ENCODE peak calls at places on chromosome 22, in nine cellular contexts. A, O, G, Z, R, E, S, T and L are unnamed samples.
A peak's percentile ranks its signal among the peaks of the same experiment; 100 is the strongest.

GRCh38 chr22:22867996-22868715 is 19.5 kb upstream of the IGLL5 start:
- DNase-seq in A (peak; percentile 68), O (peak; percentile 29), G (no peak), Z (no peak), R (no peak), E (no peak), S (no peak), T (no peak), L (no peak)

GRCh38 chr22:41237707-41238569 is 2.8 kb downstream of the CHADL start:
- DNase-seq in A (peak; percentile 95), O (peak; percentile 96), G (peak; percentile 80), Z (peak; percentile 86), R (peak; percentile 86), E (peak; percentile 61), S (peak; percentile 40), T (peak; percentile 13), L (peak; percentile 91)

GRCh38 chr22:49021097-49021925 is 806.4 kb downstream of the BRD1 start:
- DNase-seq in A (no peak), O (peak; percentile 24), G (no peak), Z (no peak), R (no peak), E (peak; percentile 13), S (no peak), T (no peak), L (peak; percentile 43)

GRCh38 chr22:23110922-23111527 is 30.8 kb downstream of the RSPH14 start:
- DNase-seq in A (no peak), O (no peak), G (no peak), Z (no peak), R (peak; percentile 24), E (no peak), S (peak; percentile 5), T (no peak), L (no peak)

GRCh38 chr22:25210831-25211230 is 8.6 kb upstream of the CRYBB2 start:
- DNase-seq in A (no peak), O (no peak), G (no peak), Z (no peak), R (no peak), E (no peak), S (no peak), T (no peak), L (no peak)

GRCh38 chr22:22418163-22418549 is 90.4 kb downstream of the ZNF280B start:
- DNase-seq in A (no peak), O (no peak), G (no peak), Z (no peak), R (no peak), E (no peak), S (no peak), T (no peak), L (no peak)

GRCh38 chr22:49510718-49511117 is 317.0 kb downstream of the BRD1 start:
- DNase-seq in A (no peak), O (no peak), G (no peak), Z (no peak), R (no peak), E (no peak), S (no peak), T (no peak), L (no peak)

GRCh38 chr22:31120642-31121041 is 2.1 kb upstream of the INPP5J start:
- DNase-seq in A (no peak), O (peak; percentile 51), G (no peak), Z (no peak), R (no peak), E (no peak), S (no peak), T (no peak), L (no peak)

GRCh38 chr22:35804421-35804820 is 86.7 kb downstream of the APOL5 start:
- DNase-seq in A (no peak), O (no peak), G (no peak), Z (no peak), R (no peak), E (no peak), S (no peak), T (no peak), L (no peak)

GRCh38 chr22:17891427-17892167 is 117.3 kb upstream of the BID start:
- DNase-seq in A (no peak), O (peak; percentile 82), G (peak; percentile 64), Z (peak; percentile 56), R (peak; percentile 34), E (peak; percentile 62), S (no peak), T (no peak), L (no peak)

GRCh38 chr22:32723632-32724031 is 77.9 kb upstream of the TIMP3 start:
- DNase-seq in A (peak; percentile 51), O (no peak), G (no peak), Z (no peak), R (no peak), E (no peak), S (peak; percentile 97), T (peak; percentile 96), L (peak; percentile 94)

GRCh38 chr22:21962655-21962949 is 10.0 kb upstream of the PPM1F start:
- DNase-seq in A (no peak), O (no peak), G (no peak), Z (no peak), R (no peak), E (no peak), S (no peak), T (no peak), L (no peak)

GRCh38 chr22:50577987-50578775 is at the start of gene CPT1B:
- DNase-seq in A (no peak), O (no peak), G (no peak), Z (no peak), R (no peak), E (no peak), S (no peak), T (peak; percentile 26), L (no peak)

GRCh38 chr22:29798318-29798717 is 31.1 kb downstream of the UQCR10 start:
- DNase-seq in A (no peak), O (no peak), G (no peak), Z (no peak), R (no peak), E (no peak), S (no peak), T (no peak), L (no peak)
- H3K4me3 ChIP-seq in A (no peak overlapping the region), O (no peak overlapping the region), G (no peak overlapping the region), Z (no peak overlapping the region), R (no peak overlapping the region), E (no peak overlapping the region), S (no peak overlapping the region), T (no peak overlapping the region), L (no peak overlapping the region)

GRCh38 chr22:45976351-45977002 is 485 bp downstream of the WNT7B start:
- DNase-seq in A (no peak), O (no peak), G (no peak), Z (peak; percentile 44), R (no peak), E (peak; percentile 62), S (no peak), T (no peak), L (no peak)

GRCh38 chr22:45978275-45978713 is 1.3 kb upstream of the WNT7B start:
- DNase-seq in A (no peak), O (no peak), G (no peak), Z (no peak), R (no peak), E (no peak), S (no peak), T (no peak), L (no peak)

GRCh38 chr22:45977551-45978274 is 751 bp upstream of the WNT7B start:
- DNase-seq in A (no peak), O (peak; percentile 80), G (peak; percentile 72), Z (peak; percentile 77), R (peak; percentile 40), E (peak; percentile 64), S (no peak), T (peak; percentile 22), L (no peak)

GRCh38 chr22:45975266-45976161 is 1.4 kb downstream of the WNT7B start:
- DNase-seq in A (no peak), O (peak; percentile 67), G (no peak), Z (peak; percentile 60), R (peak; percentile 40), E (peak; percentile 45), S (no peak), T (no peak), L (no peak)

GRCh38 chr22:45977003-45977395 is at the start of gene WNT7B:
- DNase-seq in A (no peak), O (peak; percentile 74), G (no peak), Z (peak; percentile 72), R (peak; percentile 36), E (peak; percentile 53), S (no peak), T (no peak), L (no peak)
- H3K9ac ChIP-seq in A (no peak within 1 kb of the TSS), O (no peak within 1 kb of the TSS), G (no peak within 1 kb of the TSS), Z (no peak within 1 kb of the TSS), R (no peak within 1 kb of the TSS), E (no peak within 1 kb of the TSS), S (no peak within 1 kb of the TSS), T (no peak within 1 kb of the TSS), L (no peak within 1 kb of the TSS)

GRCh38 chr22:47299879-47300697 is 537.6 kb downstream of the TBC1D22A start:
- DNase-seq in A (no peak), O (no peak), G (no peak), Z (no peak), R (no peak), E (peak; percentile 8), S (no peak), T (no peak), L (no peak)

GRCh38 chr22:47297261-47298016 is 535.0 kb downstream of the TBC1D22A start:
- DNase-seq in A (no peak), O (no peak), G (no peak), Z (no peak), R (no peak), E (peak; percentile 6), S (no peak), T (no peak), L (no peak)

GRCh38 chr22:47300698-47301405 is 538.4 kb downstream of the TBC1D22A start:
- DNase-seq in A (no peak), O (no peak), G (no peak), Z (no peak), R (no peak), E (peak; percentile 3), S (no peak), T (no peak), L (no peak)

GRCh38 chr22:47298017-47298820 is 535.8 kb downstream of the TBC1D22A start:
- DNase-seq in A (no peak), O (no peak), G (no peak), Z (no peak), R (no peak), E (peak; percentile 5), S (no peak), T (no peak), L (no peak)

GRCh38 chr22:47299211-47299878 is 536.9 kb downstream of the TBC1D22A start:
- DNase-seq in A (no peak), O (no peak), G (no peak), Z (no peak), R (no peak), E (peak; percentile 13), S (no peak), T (no peak), L (no peak)
- H3K4me3 ChIP-seq in A (no peak overlapping the region), O (no peak overlapping the region), G (no peak overlapping the region), Z (no peak overlapping the region), R (no peak overlapping the region), E (no peak overlapping the region), S (no peak overlapping the region), T (no peak overlapping the region), L (no peak overlapping the region)

DNA sequence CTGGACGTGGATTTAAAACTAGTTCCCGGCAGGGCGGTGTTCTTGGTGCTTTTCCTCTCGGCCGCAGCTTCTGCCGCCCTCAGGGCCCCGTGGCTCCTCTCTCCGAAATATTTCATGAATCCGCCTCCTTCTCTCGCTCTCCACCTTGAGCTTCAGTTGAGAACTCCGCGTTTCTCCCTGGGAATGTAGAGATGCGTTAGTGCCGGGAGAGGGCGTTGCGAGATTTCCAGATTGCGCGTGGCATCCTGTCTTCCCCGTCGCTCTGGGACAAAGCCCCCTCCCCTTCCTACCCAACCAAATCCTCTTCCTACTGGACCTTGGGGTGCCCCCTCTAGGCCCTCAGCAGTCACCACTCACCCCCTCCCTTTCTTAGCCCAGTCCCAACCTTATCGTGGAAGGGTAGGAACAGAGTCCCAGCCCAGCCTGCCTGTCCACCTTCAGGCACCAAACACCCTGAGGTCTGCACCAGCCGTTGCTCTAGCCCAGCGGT is 15.5 kb upstream of the RAC2 start:
- DNase-seq in A (no peak), O (peak; percentile 82), G (peak; percentile 67), Z (peak; percentile 72), R (peak; percentile 85), E (peak; percentile 58), S (peak; percentile 61), T (peak; percentile 61), L (no peak)
- H3K9ac ChIP-seq in A (peak overlapping the region; percentile 42), O (no peak overlapping the region), G (no peak overlapping the region), Z (no peak overlapping the region), R (peak overlapping the region; percentile 27), E (no peak overlapping the region), S (no peak overlapping the region), T (no peak overlapping the region), L (no peak overlapping the region)